ENCODE peak calls at places on chromosome 4, in five cellular contexts. S, G, U, J and F are unnamed samples.

GRCh38 chr4:101103381-101104142 is 243.8 kb downstream of the PPP3CA start:
- DNase-seq in S (peak), G (no peak), U (no peak), J (no peak), F (peak)

GRCh38 chr4:122898370-122899150 is 23.8 kb downstream of the NUDT6 start:
- DNase-seq in S (no peak), G (peak), U (no peak), J (no peak), F (no peak)

GRCh38 chr4:17698116-17698515 is 83.3 kb downstream of the FAM184B start:
- DNase-seq in S (no peak), G (no peak), U (no peak), J (no peak), F (no peak)

GRCh38 chr4:56130609-56131150 is 181.9 kb downstream of the CEP135 start:
- DNase-seq in S (no peak), G (no peak), U (no peak), J (no peak), F (no peak)

GRCh38 chr4:2353222-2354107 is 65.0 kb downstream of the ZFYVE28 start:
- DNase-seq in S (no peak), G (no peak), U (no peak), J (no peak), F (no peak)

GRCh38 chr4:184628103-184628502 is 21.1 kb downstream of the CASP3 start:
- DNase-seq in S (no peak), G (no peak), U (no peak), J (no peak), F (no peak)

GRCh38 chr4:176437756-176438155 is 118.0 kb downstream of the SPCS3 start:
- DNase-seq in S (no peak), G (no peak), U (no peak), J (no peak), F (no peak)

GRCh38 chr4:90317785-90318184 is 190.6 kb downstream of the CCSER1 start:
- DNase-seq in S (no peak), G (peak), U (no peak), J (no peak), F (no peak)

GRCh38 chr4:2936773-2937145 is 26.4 kb downstream of the NOP14 start:
- DNase-seq in S (peak), G (no peak), U (no peak), J (no peak), F (peak)